ENCODE peak calls at places on chromosome 4, in nine cellular contexts. F is cardiac muscle cell, Q is IMR-90, W is choroid plexus epithelial cell, H is RWPE1, Y is astrocyte of the spinal cord, S is psoas muscle, X is astrocyte of the cerebellum, E is testis. Z is an unnamed sample.

GRCh38 chr4:182806259-182807252 is 110.6 kb downstream of the DCTD start:
- DNase-seq in F (peak), Q (peak), W (peak), H (peak), Y (peak), S (peak), X (peak), E (peak), Z (peak)

GRCh38 chr4:180993179-180993841 is 1249.9 kb upstream of the TENM3 start:
- DNase-seq in F (no peak), Q (no peak), W (no peak), H (no peak), Y (no peak), S (no peak), X (no peak), E (no peak), Z (no peak)

GRCh38 chr4:2907706-2908293 is 55.4 kb downstream of the NOP14 start:
- DNase-seq in F (no peak), Q (no peak), W (no peak), H (no peak), Y (no peak), S (no peak), X (no peak), E (no peak), Z (no peak)

GRCh38 chr4:125728568-125728967 is 413.8 kb downstream of the FAT4 start:
- DNase-seq in F (peak), Q (peak), W (peak), H (peak), Y (peak), S (no peak), X (peak), E (no peak), Z (peak)

GRCh38 chr4:4803216-4803903 is 56.1 kb upstream of the MSX1 start:
- DNase-seq in F (no peak), Q (no peak), W (no peak), H (no peak), Y (no peak), S (no peak), X (no peak), E (no peak), Z (no peak)

GRCh38 chr4:75327804-75328512 is 186.2 kb downstream of the RCHY1 start:
- DNase-seq in F (no peak), Q (no peak), W (no peak), H (no peak), Y (no peak), S (no peak), X (no peak), E (peak), Z (peak)

GRCh38 chr4:20618010-20618409 is 82.2 kb upstream of the PACRGL start:
- DNase-seq in F (peak), Q (no peak), W (peak), H (no peak), Y (no peak), S (peak), X (no peak), E (peak), Z (no peak)

GRCh38 chr4:89757154-89757723 is 79.7 kb downstream of the SNCA start:
- DNase-seq in F (no peak), Q (no peak), W (no peak), H (no peak), Y (no peak), S (no peak), X (no peak), E (no peak), Z (no peak)

GRCh38 chr4:153467154-153467896 is 1.2 kb downstream of the TMEM131L start:
- DNase-seq in F (no peak), Q (no peak), W (no peak), H (peak), Y (no peak), S (peak), X (no peak), E (peak), Z (peak)

GRCh38 chr4:150090836-150091235 is 12.6 kb downstream of the DCLK2 start:
- DNase-seq in F (no peak), Q (peak), W (no peak), H (no peak), Y (peak), S (no peak), X (peak), E (no peak), Z (no peak)

GRCh38 chr4:71872767-71873422 is 89.0 kb upstream of the GC start:
- DNase-seq in F (no peak), Q (no peak), W (no peak), H (no peak), Y (no peak), S (no peak), X (no peak), E (no peak), Z (no peak)

GRCh38 chr4:112423591-112423990 is 92.4 kb downstream of the NEUROG2 start:
- DNase-seq in F (no peak), Q (peak), W (peak), H (no peak), Y (peak), S (no peak), X (no peak), E (no peak), Z (no peak)

GRCh38 chr4:1806596-1807257 is 13.6 kb downstream of the FGFR3 start:
- DNase-seq in F (no peak), Q (no peak), W (no peak), H (no peak), Y (no peak), S (no peak), X (no peak), E (no peak), Z (no peak)

GRCh38 chr4:87574996-87575395 is 33.3 kb upstream of the DSPP start:
- DNase-seq in F (peak), Q (no peak), W (peak), H (peak), Y (no peak), S (no peak), X (no peak), E (no peak), Z (peak)

GRCh38 chr4:2408401-2408958 is 10.0 kb downstream of the ZFYVE28 start:
- DNase-seq in F (no peak), Q (no peak), W (no peak), H (peak), Y (no peak), S (no peak), X (no peak), E (no peak), Z (no peak)

GRCh38 chr4:77819836-77820679 is 890 bp upstream of the CNOT6L start:
- DNase-seq in F (peak), Q (peak), W (peak), H (peak), Y (peak), S (peak), X (peak), E (peak), Z (peak)

GRCh38 chr4:170124391-170124790 is 34.6 kb upstream of the AADAT start:
- DNase-seq in F (no peak), Q (no peak), W (no peak), H (no peak), Y (no peak), S (no peak), X (no peak), E (no peak), Z (no peak)

DNA sequence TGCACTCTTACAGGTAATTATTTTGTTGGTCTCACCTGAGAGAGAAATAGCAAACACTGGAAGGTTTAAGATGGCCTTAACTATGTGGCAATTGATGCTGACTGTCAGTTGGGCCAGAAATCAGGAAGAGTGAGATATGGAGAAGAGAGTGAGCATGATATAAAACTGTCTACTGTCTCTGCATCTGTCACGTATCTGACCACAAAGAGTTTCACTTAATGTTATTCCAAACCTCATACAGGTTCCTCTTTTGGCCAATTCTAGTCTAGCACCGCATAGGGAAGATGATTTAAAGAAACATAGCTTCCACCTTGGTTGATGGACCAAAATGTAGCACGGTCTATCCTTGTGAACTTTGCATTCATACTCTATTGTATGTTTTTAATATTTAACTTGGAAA is 381.0 kb upstream of the BOD1L1 start:
- DNase-seq in F (no peak), Q (no peak), W (no peak), H (no peak), Y (no peak), S (no peak), X (no peak), E (no peak), Z (no peak)
- TF ChIP-seq CTCF in F (no peak), Q (no peak), W (no peak), H (no peak), Y (no peak), S (no peak), X (no peak), E (no peak), Z (no peak)

GRCh38 chr4:138975225-138975624 is 40.4 kb upstream of the NOCT start:
- DNase-seq in F (no peak), Q (no peak), W (no peak), H (no peak), Y (no peak), S (no peak), X (no peak), E (no peak), Z (no peak)
- TF ChIP-seq CTCF in F (no peak), Q (no peak), W (peak), H (no peak), Y (no peak), S (no peak), X (no peak), E (no peak), Z (no peak)

GRCh38 chr4:174716986-174717770 is 111.9 kb downstream of the GLRA3 start:
- DNase-seq in F (no peak), Q (no peak), W (no peak), H (no peak), Y (no peak), S (no peak), X (no peak), E (no peak), Z (no peak)

GRCh38 chr4:174717788-174718187 is 111.3 kb downstream of the GLRA3 start:
- DNase-seq in F (no peak), Q (no peak), W (no peak), H (no peak), Y (no peak), S (no peak), X (no peak), E (no peak), Z (no peak)

GRCh38 chr4:174713821-174714220 is 115.2 kb downstream of the GLRA3 start:
- DNase-seq in F (peak), Q (no peak), W (peak), H (no peak), Y (no peak), S (no peak), X (no peak), E (no peak), Z (no peak)

GRCh38 chr4:174713181-174713580 is 115.9 kb downstream of the GLRA3 start:
- DNase-seq in F (no peak), Q (no peak), W (peak), H (no peak), Y (no peak), S (no peak), X (no peak), E (no peak), Z (no peak)

GRCh38 chr4:174714393-174715211 is 114.4 kb downstream of the GLRA3 start:
- DNase-seq in F (peak), Q (peak), W (peak), H (peak), Y (peak), S (no peak), X (peak), E (peak), Z (peak)
- TF ChIP-seq CTCF in F (peak), Q (peak), W (peak), H (peak), Y (peak), S (peak), X (peak), E (peak), Z (peak)

DNA sequence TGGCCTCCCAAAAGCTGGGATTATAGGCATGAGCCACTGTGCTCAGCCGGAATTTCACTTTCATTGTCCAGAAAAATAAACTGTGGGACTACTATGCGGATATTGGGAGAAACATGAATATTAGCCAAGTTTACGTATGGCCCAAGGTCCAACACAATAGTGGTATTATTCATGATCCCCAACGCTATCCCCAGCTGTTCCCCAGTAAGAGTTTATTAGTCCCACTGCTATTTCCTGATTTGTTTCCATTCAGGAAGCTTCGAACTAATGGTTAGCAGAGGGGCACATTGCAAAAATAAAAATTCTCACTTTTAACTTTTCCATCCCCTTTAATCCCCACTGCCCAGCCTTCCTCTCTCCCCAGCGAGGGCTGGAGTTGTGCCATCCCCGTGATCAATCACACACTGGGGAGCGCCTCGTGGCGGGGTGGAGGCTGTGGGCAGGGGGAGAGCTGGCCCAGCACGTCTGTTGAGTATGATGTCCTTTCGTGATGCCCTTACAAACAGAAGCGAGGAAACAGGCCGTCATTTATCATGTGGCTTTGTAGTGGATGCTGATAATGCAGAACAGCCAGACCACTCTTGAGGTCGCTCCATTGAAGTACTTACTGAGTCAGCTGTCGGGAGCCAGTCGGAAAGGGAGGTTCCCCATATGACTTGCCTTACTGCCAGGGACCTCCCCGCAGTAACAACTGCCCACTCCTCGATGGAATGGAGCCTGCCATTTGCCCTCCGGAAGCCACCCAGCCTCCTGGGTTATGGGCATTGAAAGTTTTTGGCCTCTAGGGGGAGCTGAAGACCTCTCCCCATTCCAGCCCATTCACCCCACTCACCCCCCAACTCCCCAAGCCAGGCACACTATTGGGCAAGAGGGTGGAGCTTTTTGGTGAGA is 117.0 kb downstream of the KDR start:
- DNase-seq in F (peak), Q (no peak), W (no peak), H (peak), Y (no peak), S (no peak), X (no peak), E (peak), Z (peak)
- TF ChIP-seq CTCF in F (peak), Q (peak), W (peak), H (peak), Y (peak), S (no peak), X (peak), E (no peak), Z (peak)

GRCh38 chr4:64533637-64534036 is 124.4 kb upstream of the TECRL start:
- DNase-seq in F (no peak), Q (no peak), W (no peak), H (no peak), Y (no peak), S (no peak), X (no peak), E (no peak), Z (no peak)

GRCh38 chr4:64539234-64539849 is 130.1 kb upstream of the TECRL start:
- DNase-seq in F (peak), Q (peak), W (peak), H (peak), Y (peak), S (no peak), X (peak), E (peak), Z (peak)

GRCh38 chr4:64533159-64533558 is 123.9 kb upstream of the TECRL start:
- DNase-seq in F (no peak), Q (no peak), W (no peak), H (no peak), Y (no peak), S (no peak), X (no peak), E (no peak), Z (no peak)

DNA sequence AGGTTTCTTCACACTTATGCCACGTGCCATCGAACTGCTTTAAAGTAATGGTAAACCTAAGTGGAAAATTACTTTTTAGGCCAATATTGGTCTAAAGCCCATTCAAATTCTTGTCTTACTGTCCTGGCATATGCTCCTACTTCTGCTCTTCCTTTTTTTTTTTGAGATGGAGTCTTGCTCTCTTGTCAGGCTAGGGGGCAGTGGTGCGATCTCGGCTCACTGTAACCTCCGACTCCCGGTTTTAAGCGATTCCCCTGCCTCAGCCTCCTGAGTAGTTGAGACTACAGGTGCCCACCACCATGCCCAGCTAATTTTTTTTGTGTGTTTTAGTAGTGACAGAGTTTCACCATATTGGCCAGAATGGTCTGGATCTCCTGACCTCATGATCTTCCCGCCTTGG is 129.0 kb upstream of the TECRL start:
- DNase-seq in F (no peak), Q (no peak), W (no peak), H (no peak), Y (no peak), S (no peak), X (no peak), E (peak), Z (no peak)
- TF ChIP-seq CTCF in F (no peak), Q (no peak), W (no peak), H (no peak), Y (no peak), S (no peak), X (no peak), E (no peak), Z (no peak)

GRCh38 chr4:10593130-10593529 is 91.4 kb downstream of the CLNK start:
- DNase-seq in F (no peak), Q (no peak), W (peak), H (no peak), Y (no peak), S (no peak), X (no peak), E (peak), Z (peak)
- TF ChIP-seq CTCF in F (no peak), Q (no peak), W (peak), H (no peak), Y (no peak), S (no peak), X (no peak), E (no peak), Z (no peak)

Z was measured in MCF 10A.